ENCODE peak calls at places on chromosomes 13 and 19, in four cellular contexts. C is AG04450; V is BJ; R is CD8-positive, alpha-beta memory T cell. U is an unnamed sample. For H3K27me3, the result is how much of the 10 kb centered on the place peaks cover.

GRCh38 chr13:27257648-27258253 is 6.4 kb downstream of the RPL21 start:
- DNase-seq in C (no peak), V (no peak), R (no peak), U (no peak)

GRCh38 chr13:109809216-109809890 is 23.0 kb upstream of the IRS2 start:
- DNase-seq in C (no peak), V (no peak), R (no peak), U (no peak)

GRCh38 chr19:42095814-42096230 is 19.9 kb downstream of the ZNF574 start:
- DNase-seq in C (no peak), V (no peak), R (no peak), U (no peak)

GRCh38 chr19:2167896-2168618 is 4.3 kb downstream of the DOT1L start:
- DNase-seq in C (no peak), V (no peak), R (no peak), U (peak)

GRCh38 chr19:47430041-47430802 is 10.9 kb upstream of the MEIS3 start:
- DNase-seq in C (no peak), V (no peak), R (no peak), U (peak)

GRCh38 chr19:17076539-17076919 is 952 bp downstream of the MYO9B start:
- DNase-seq in C (no peak), V (no peak), R (no peak), U (no peak)

GRCh38 chr19:44925114-44925891 is 10.9 kb downstream of the APOC1 start:
- DNase-seq in C (no peak), V (no peak), R (no peak), U (peak)

GRCh38 chr19:46297700-46298476 is 1.0 kb downstream of the HIF3A start:
- DNase-seq in C (no peak), V (no peak), R (no peak), U (peak)

GRCh38 chr13:59356607-59357006 is 807.1 kb downstream of the DIAPH3 start:
- DNase-seq in C (peak), V (no peak), R (no peak), U (peak)

GRCh38 chr13:48646791-48647190 is 6.9 kb upstream of the CYSLTR2 start:
- DNase-seq in C (no peak), V (no peak), R (no peak), U (no peak)

GRCh38 chr19:33052352-33052972 is 12.2 kb downstream of the RHPN2 start:
- DNase-seq in C (no peak), V (no peak), R (no peak), U (peak)

GRCh38 chr19:4149518-4150288 is 3.7 kb upstream of the CREB3L3 start:
- DNase-seq in C (no peak), V (no peak), R (no peak), U (no peak)

GRCh38 chr19:45428385-45429231 is 4.9 kb upstream of the ERCC1 start:
- DNase-seq in C (no peak), V (no peak), R (peak), U (peak)

GRCh38 chr13:111561091-111561778 is 240.8 kb downstream of the TEX29 start:
- DNase-seq in C (no peak), V (no peak), R (no peak), U (no peak)
- H3K27me3 ChIP-seq in C (under half), V (under half), R (under half), U (under half)

DNA sequence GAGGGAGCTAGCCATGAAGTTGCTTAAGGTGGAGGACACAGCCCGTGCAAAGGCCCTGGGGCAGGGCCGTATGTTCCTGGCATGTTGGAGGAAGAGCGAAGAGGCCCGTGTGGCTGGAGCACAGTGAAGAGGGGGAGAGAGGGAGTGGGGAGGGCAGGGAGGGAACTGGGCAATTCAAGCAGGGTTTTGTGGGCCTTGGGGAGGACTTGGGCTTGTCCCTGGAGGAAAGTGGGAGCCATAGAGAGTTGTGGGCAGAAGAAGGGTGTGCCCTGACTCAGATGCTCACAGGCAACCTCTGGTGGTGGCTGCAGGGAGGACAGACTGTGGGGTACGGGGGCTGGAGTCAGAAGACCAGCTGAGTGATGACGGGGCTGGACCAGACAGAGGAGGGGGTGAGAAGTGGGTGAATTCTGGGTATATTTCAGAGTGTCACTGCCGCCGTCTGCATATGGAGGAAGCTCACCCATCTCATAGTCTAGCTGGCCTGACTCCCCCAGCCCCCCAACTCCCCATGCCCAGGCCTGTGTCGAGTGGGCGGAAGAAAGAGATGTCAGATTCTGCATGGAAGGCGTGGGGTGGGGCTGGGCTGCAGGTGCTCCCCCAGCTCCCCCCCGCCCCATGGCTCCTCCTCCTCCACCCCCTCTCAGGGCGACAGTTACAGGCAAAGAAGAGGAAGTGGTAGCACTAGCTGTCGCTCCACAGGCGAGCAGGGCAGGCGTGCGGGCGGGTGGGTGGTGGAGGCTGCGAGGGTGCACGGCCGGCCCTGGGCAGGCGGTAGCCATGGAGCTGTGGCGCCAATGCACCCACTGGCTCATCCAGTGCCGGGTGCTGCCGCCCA is at the start of gene VAV1:
- DNase-seq in C (no peak), V (no peak), R (peak), U (no peak)
- H3K27me3 ChIP-seq in C (under half), V (under half), R (under half), U (under half)

DNA sequence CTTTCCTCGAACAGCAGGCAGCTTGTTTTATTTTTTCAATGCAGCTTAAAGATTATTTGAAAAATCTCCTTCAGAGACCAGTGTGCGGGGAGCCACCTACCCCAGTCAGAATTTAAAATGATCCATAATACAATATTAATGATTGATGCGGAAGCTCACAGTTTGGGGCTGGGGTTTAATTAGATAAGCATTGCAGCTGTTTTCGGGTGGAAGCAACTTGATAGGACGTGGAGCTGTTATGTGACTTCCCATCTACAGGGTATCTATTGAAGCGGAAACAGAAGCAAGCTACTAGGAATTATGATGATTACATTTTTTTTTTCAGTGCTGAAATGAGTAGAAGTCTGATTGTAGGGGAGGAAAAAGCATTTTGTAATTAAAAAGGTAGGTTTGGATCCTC is 266.8 kb upstream of the TMTC4 start:
- DNase-seq in C (no peak), V (no peak), R (no peak), U (no peak)
- H3K27me3 ChIP-seq in C (under half), V (under half), R (under half), U (under half)

GRCh38 chr19:50564229-50565105 is 3.8 kb downstream of the LRRC4B start:
- DNase-seq in C (no peak), V (no peak), R (peak), U (no peak)
- H3K27me3 ChIP-seq in C (under half), V (under half), R (under half), U (under half)

GRCh38 chr19:447064-447426 is 13.8 kb downstream of the SHC2 start:
- DNase-seq in C (no peak), V (no peak), R (no peak), U (no peak)

GRCh38 chr19:444677-445210 is 16.1 kb downstream of the SHC2 start:
- DNase-seq in C (no peak), V (no peak), R (no peak), U (no peak)

GRCh38 chr19:452829-453228 is 8.0 kb downstream of the SHC2 start:
- DNase-seq in C (no peak), V (no peak), R (no peak), U (no peak)

GRCh38 chr19:449916-450315 is 10.9 kb downstream of the SHC2 start:
- DNase-seq in C (no peak), V (no peak), R (no peak), U (no peak)

GRCh38 chr19:447816-448546 is 12.9 kb downstream of the SHC2 start:
- DNase-seq in C (no peak), V (no peak), R (no peak), U (peak)
- H3K27me3 ChIP-seq in C (under half), V (under half), R (under half), U (under half)